ENCODE peak calls at places on chromosome 5, in eight cellular contexts. One of them, this sample, is unnamed.

GRCh38 chr5:89901983-89902382 is 507.6 kb downstream of the CETN3 start:
- DNase-seq in mucosa of descending colon: no peak
- DNase-seq in neural progenitor cell: no peak
- DNase-seq in HFFc6: no peak
- DNase-seq in spleen: no peak
- DNase-seq in B cell: no peak
- DNase-seq in MM.1S: no peak
- DNase-seq in fibroblast of pulmonary artery: no peak
- DNase-seq in this sample: no peak

GRCh38 chr5:142977363-142978051 is 207.3 kb downstream of the ARHGAP26 start:
- DNase-seq in fibroblast of pulmonary artery: peak
- DNase-seq in spleen: no peak
- DNase-seq in mucosa of descending colon: no peak
- DNase-seq in HFFc6: peak
- DNase-seq in neural progenitor cell: no peak
- DNase-seq in B cell: no peak
- DNase-seq in MM.1S: no peak
- DNase-seq in this sample: no peak

GRCh38 chr5:177545487-177546261 is 8.7 kb downstream of the FAM193B start:
- DNase-seq in MM.1S: no peak
- DNase-seq in B cell: no peak
- DNase-seq in fibroblast of pulmonary artery: peak
- DNase-seq in HFFc6: peak
- DNase-seq in neural progenitor cell: no peak
- DNase-seq in mucosa of descending colon: no peak
- DNase-seq in spleen: no peak
- DNase-seq in this sample: no peak

GRCh38 chr5:74382864-74383618 is 257.5 kb downstream of the ENC1 start:
- DNase-seq in B cell: no peak
- DNase-seq in fibroblast of pulmonary artery: peak
- DNase-seq in MM.1S: no peak
- DNase-seq in mucosa of descending colon: no peak
- DNase-seq in HFFc6: peak
- DNase-seq in neural progenitor cell: no peak
- DNase-seq in spleen: no peak
- DNase-seq in this sample: no peak

GRCh38 chr5:151483647-151484046 is 36.2 kb downstream of the SLC36A1 start:
- DNase-seq in fibroblast of pulmonary artery: no peak
- DNase-seq in spleen: no peak
- DNase-seq in HFFc6: no peak
- DNase-seq in neural progenitor cell: no peak
- DNase-seq in B cell: no peak
- DNase-seq in mucosa of descending colon: no peak
- DNase-seq in MM.1S: no peak
- DNase-seq in this sample: no peak

GRCh38 chr5:128778474-128778873 is 186.8 kb upstream of the SLC27A6 start:
- DNase-seq in MM.1S: no peak
- DNase-seq in mucosa of descending colon: no peak
- DNase-seq in neural progenitor cell: no peak
- DNase-seq in fibroblast of pulmonary artery: peak
- DNase-seq in B cell: no peak
- DNase-seq in HFFc6: no peak
- DNase-seq in spleen: no peak
- DNase-seq in this sample: no peak

GRCh38 chr5:81779125-81779934 is 28.4 kb upstream of the SSBP2 start:
- DNase-seq in fibroblast of pulmonary artery: peak
- DNase-seq in mucosa of descending colon: peak
- DNase-seq in neural progenitor cell: no peak
- DNase-seq in MM.1S: peak
- DNase-seq in spleen: peak
- DNase-seq in HFFc6: no peak
- DNase-seq in B cell: peak
- DNase-seq in this sample: peak

GRCh38 chr5:62682059-62682458 is 103.4 kb downstream of the LRRC70 start:
- DNase-seq in neural progenitor cell: no peak
- DNase-seq in mucosa of descending colon: no peak
- DNase-seq in HFFc6: no peak
- DNase-seq in MM.1S: no peak
- DNase-seq in B cell: no peak
- DNase-seq in fibroblast of pulmonary artery: no peak
- DNase-seq in spleen: no peak
- DNase-seq in this sample: no peak

GRCh38 chr5:54217826-54218503 is 92.4 kb downstream of the ARL15 start:
- DNase-seq in neural progenitor cell: peak
- DNase-seq in spleen: no peak
- DNase-seq in HFFc6: peak
- DNase-seq in MM.1S: peak
- DNase-seq in mucosa of descending colon: no peak
- DNase-seq in fibroblast of pulmonary artery: peak
- DNase-seq in B cell: no peak
- DNase-seq in this sample: peak

GRCh38 chr5:2302169-2302568 is 419.4 kb upstream of the IRX4 start:
- DNase-seq in B cell: no peak
- DNase-seq in fibroblast of pulmonary artery: no peak
- DNase-seq in HFFc6: no peak
- DNase-seq in neural progenitor cell: no peak
- DNase-seq in spleen: no peak
- DNase-seq in MM.1S: no peak
- DNase-seq in mucosa of descending colon: no peak
- DNase-seq in this sample: no peak

GRCh38 chr5:82073179-82073578 is 101.4 kb downstream of the ATG10 start:
- DNase-seq in B cell: no peak
- DNase-seq in neural progenitor cell: no peak
- DNase-seq in HFFc6: no peak
- DNase-seq in mucosa of descending colon: no peak
- DNase-seq in spleen: no peak
- DNase-seq in MM.1S: no peak
- DNase-seq in fibroblast of pulmonary artery: peak
- DNase-seq in this sample: no peak

GRCh38 chr5:95644351-95645042 is 2.1 kb upstream of the RFESD start:
- DNase-seq in HFFc6: peak
- DNase-seq in spleen: no peak
- DNase-seq in B cell: peak
- DNase-seq in MM.1S: peak
- DNase-seq in fibroblast of pulmonary artery: peak
- DNase-seq in neural progenitor cell: peak
- DNase-seq in mucosa of descending colon: no peak
- DNase-seq in this sample: peak

GRCh38 chr5:72228957-72229356 is 91.1 kb downstream of the MRPS27 start:
- DNase-seq in B cell: no peak
- DNase-seq in MM.1S: no peak
- DNase-seq in fibroblast of pulmonary artery: no peak
- DNase-seq in neural progenitor cell: no peak
- DNase-seq in mucosa of descending colon: no peak
- DNase-seq in spleen: no peak
- DNase-seq in HFFc6: no peak
- DNase-seq in this sample: no peak

GRCh38 chr5:144577676-144578075 is 407.0 kb downstream of the KCTD16 start:
- DNase-seq in spleen: no peak
- DNase-seq in B cell: no peak
- DNase-seq in HFFc6: no peak
- DNase-seq in MM.1S: no peak
- DNase-seq in fibroblast of pulmonary artery: no peak
- DNase-seq in mucosa of descending colon: no peak
- DNase-seq in neural progenitor cell: no peak
- DNase-seq in this sample: no peak

GRCh38 chr5:81228084-81228483 is 5.0 kb upstream of the CKMT2 start:
- DNase-seq in MM.1S: no peak
- DNase-seq in spleen: no peak
- DNase-seq in fibroblast of pulmonary artery: no peak
- DNase-seq in B cell: no peak
- DNase-seq in neural progenitor cell: no peak
- DNase-seq in mucosa of descending colon: no peak
- DNase-seq in HFFc6: no peak
- DNase-seq in this sample: no peak

GRCh38 chr5:54601832-54602231 is 84.3 kb downstream of the SNX18 start:
- DNase-seq in neural progenitor cell: no peak
- DNase-seq in mucosa of descending colon: no peak
- DNase-seq in B cell: no peak
- DNase-seq in spleen: no peak
- DNase-seq in fibroblast of pulmonary artery: peak
- DNase-seq in MM.1S: no peak
- DNase-seq in HFFc6: no peak
- DNase-seq in this sample: no peak

GRCh38 chr5:96601811-96602244 is 60.3 kb upstream of the CAST start:
- DNase-seq in spleen: no peak
- DNase-seq in MM.1S: peak
- DNase-seq in HFFc6: peak
- DNase-seq in neural progenitor cell: peak
- DNase-seq in B cell: peak
- DNase-seq in mucosa of descending colon: no peak
- DNase-seq in fibroblast of pulmonary artery: peak
- DNase-seq in this sample: peak

GRCh38 chr5:176418251-176418650 is 1.9 kb upstream of the CLTB start:
- DNase-seq in B cell: no peak
- DNase-seq in neural progenitor cell: no peak
- DNase-seq in mucosa of descending colon: no peak
- DNase-seq in fibroblast of pulmonary artery: no peak
- DNase-seq in spleen: no peak
- DNase-seq in HFFc6: no peak
- DNase-seq in MM.1S: no peak
- DNase-seq in this sample: no peak

GRCh38 chr5:153445875-153446567 is 44.4 kb upstream of the GRIA1 start:
- DNase-seq in spleen: no peak
- DNase-seq in B cell: no peak
- DNase-seq in HFFc6: no peak
- DNase-seq in MM.1S: no peak
- DNase-seq in fibroblast of pulmonary artery: peak
- DNase-seq in mucosa of descending colon: no peak
- DNase-seq in neural progenitor cell: no peak
- DNase-seq in this sample: no peak

GRCh38 chr5:152542741-152543140 is 137.7 kb upstream of the NMUR2 start:
- DNase-seq in HFFc6: peak
- DNase-seq in MM.1S: no peak
- DNase-seq in B cell: no peak
- DNase-seq in neural progenitor cell: peak
- DNase-seq in mucosa of descending colon: no peak
- DNase-seq in spleen: no peak
- DNase-seq in fibroblast of pulmonary artery: peak
- DNase-seq in this sample: no peak

GRCh38 chr5:62328772-62329491 is 22.9 kb downstream of the KIF2A start:
- DNase-seq in HFFc6: no peak
- DNase-seq in neural progenitor cell: no peak
- DNase-seq in fibroblast of pulmonary artery: no peak
- DNase-seq in mucosa of descending colon: no peak
- DNase-seq in MM.1S: no peak
- DNase-seq in spleen: no peak
- DNase-seq in B cell: no peak
- DNase-seq in this sample: no peak

GRCh38 chr5:60671899-60672692 is 27.9 kb downstream of the DEPDC1B start:
- DNase-seq in neural progenitor cell: no peak
- DNase-seq in B cell: no peak
- DNase-seq in MM.1S: no peak
- DNase-seq in HFFc6: no peak
- DNase-seq in mucosa of descending colon: no peak
- DNase-seq in fibroblast of pulmonary artery: no peak
- DNase-seq in spleen: no peak
- DNase-seq in this sample: no peak
- TF ChIP-seq CTCF in neural progenitor cell: no peak
- TF ChIP-seq CTCF in B cell: no peak
- TF ChIP-seq CTCF in MM.1S: no peak
- TF ChIP-seq CTCF in HFFc6: no peak
- TF ChIP-seq CTCF in mucosa of descending colon: no peak
- TF ChIP-seq CTCF in fibroblast of pulmonary artery: no peak
- TF ChIP-seq CTCF in spleen: no peak
- TF ChIP-seq CTCF in this sample: no peak

DNA sequence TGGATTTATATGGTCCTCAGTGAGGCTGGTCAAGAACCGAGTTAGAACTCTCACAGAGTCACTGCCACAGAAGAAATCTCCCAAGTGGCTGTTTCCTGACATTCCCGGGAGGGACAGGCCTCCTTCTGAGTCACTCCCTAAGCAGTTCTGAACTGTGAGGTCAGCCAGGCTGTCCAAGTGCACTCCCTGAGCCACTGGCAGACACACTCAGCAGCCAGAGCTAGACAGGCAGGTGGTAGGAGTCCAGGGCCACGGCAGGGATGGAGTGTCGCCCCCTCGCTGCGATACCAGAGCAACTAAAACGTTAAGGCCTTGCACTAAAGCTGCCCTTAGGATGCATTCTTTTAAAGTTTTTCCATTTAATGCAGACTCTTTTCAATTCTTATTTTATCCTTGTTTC is 3.4 kb downstream of the IL4 start:
- DNase-seq in fibroblast of pulmonary artery: peak
- DNase-seq in MM.1S: no peak
- DNase-seq in B cell: no peak
- DNase-seq in HFFc6: peak
- DNase-seq in neural progenitor cell: peak
- DNase-seq in spleen: peak
- DNase-seq in mucosa of descending colon: no peak
- DNase-seq in this sample: no peak
- TF ChIP-seq CTCF in fibroblast of pulmonary artery: peak
- TF ChIP-seq CTCF in MM.1S: no peak
- TF ChIP-seq CTCF in B cell: no peak
- TF ChIP-seq CTCF in HFFc6: peak
- TF ChIP-seq CTCF in neural progenitor cell: peak
- TF ChIP-seq CTCF in spleen: no peak
- TF ChIP-seq CTCF in mucosa of descending colon: no peak
- TF ChIP-seq CTCF in this sample: no peak

DNA sequence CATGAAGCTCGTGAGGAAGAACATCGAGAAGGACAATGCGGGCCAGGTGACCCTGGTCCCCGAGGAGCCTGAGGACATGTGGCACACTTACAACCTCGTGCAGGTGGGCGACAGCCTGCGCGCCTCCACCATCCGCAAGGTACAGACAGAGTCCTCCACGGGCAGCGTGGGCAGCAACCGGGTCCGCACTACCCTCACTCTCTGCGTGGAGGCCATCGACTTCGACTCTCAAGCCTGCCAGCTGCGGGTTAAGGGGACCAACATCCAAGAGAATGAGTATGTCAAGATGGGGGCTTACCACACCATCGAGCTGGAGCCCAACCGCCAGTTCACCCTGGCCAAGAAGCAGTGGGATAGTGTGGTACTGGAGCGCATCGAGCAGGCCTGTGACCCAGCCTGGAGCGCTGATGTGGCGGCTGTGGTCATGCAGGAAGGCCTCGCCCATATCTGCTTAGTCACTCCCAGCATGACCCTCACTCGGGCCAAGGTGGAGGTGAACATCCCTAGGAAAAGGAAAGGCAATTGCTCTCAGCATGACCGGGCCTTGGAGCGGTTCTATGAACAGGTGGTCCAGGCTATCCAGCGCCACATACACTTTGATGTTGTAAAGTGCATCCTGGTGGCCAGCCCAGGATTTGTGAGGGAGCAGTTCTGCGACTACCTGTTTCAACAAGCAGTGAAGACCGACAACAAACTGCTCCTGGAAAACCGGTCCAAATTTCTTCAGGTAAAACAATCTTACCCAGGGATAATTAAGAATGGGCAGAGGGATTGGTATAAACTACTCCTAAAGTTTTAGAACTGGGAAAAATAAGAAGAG is 12.9 kb downstream of the ITGA1 start:
- DNase-seq in spleen: peak
- DNase-seq in fibroblast of pulmonary artery: peak
- DNase-seq in MM.1S: peak
- DNase-seq in mucosa of descending colon: peak
- DNase-seq in neural progenitor cell: peak
- DNase-seq in B cell: peak
- DNase-seq in HFFc6: peak
- DNase-seq in this sample: peak
- TF ChIP-seq CTCF in spleen: no peak
- TF ChIP-seq CTCF in fibroblast of pulmonary artery: peak
- TF ChIP-seq CTCF in MM.1S: no peak
- TF ChIP-seq CTCF in mucosa of descending colon: no peak
- TF ChIP-seq CTCF in neural progenitor cell: no peak
- TF ChIP-seq CTCF in B cell: no peak
- TF ChIP-seq CTCF in HFFc6: no peak
- TF ChIP-seq CTCF in this sample: no peak

GRCh38 chr5:126561908-126562307 is 33.1 kb downstream of the ALDH7A1 start:
- DNase-seq in MM.1S: no peak
- DNase-seq in B cell: no peak
- DNase-seq in HFFc6: no peak
- DNase-seq in fibroblast of pulmonary artery: peak
- DNase-seq in neural progenitor cell: no peak
- DNase-seq in mucosa of descending colon: no peak
- DNase-seq in spleen: no peak
- DNase-seq in this sample: no peak
- TF ChIP-seq CTCF in MM.1S: peak
- TF ChIP-seq CTCF in B cell: no peak
- TF ChIP-seq CTCF in HFFc6: no peak
- TF ChIP-seq CTCF in fibroblast of pulmonary artery: no peak
- TF ChIP-seq CTCF in neural progenitor cell: no peak
- TF ChIP-seq CTCF in mucosa of descending colon: no peak
- TF ChIP-seq CTCF in spleen: no peak
- TF ChIP-seq CTCF in this sample: no peak